ENCODE peak calls at places on chromosomes 12 and 14, in four cellular contexts. One of them, this sample, is unnamed.

GRCh38 chr12:92597997-92598396 is 104.8 kb upstream of the PLEKHG7 start:
- DNase-seq in A549: no peak
- DNase-seq in K562: no peak
- DNase-seq in GM12878: no peak
- DNase-seq in this sample: peak; percentile 91

GRCh38 chr12:120110550-120111501 is 5.7 kb downstream of the RAB35 start:
- DNase-seq in GM12878: no peak
- DNase-seq in K562: no peak
- DNase-seq in A549: no peak
- DNase-seq in this sample: no peak

GRCh38 chr14:46951103-46951502 is 299.5 kb upstream of the RPL10L start:
- DNase-seq in K562: no peak
- DNase-seq in A549: no peak
- DNase-seq in GM12878: no peak
- DNase-seq in this sample: no peak

GRCh38 chr12:40963761-40964160 is 224.4 kb upstream of the PDZRN4 start:
- DNase-seq in GM12878: no peak
- DNase-seq in K562: no peak
- DNase-seq in A549: no peak
- DNase-seq in this sample: no peak

GRCh38 chr14:103284574-103285467 is 49.2 kb upstream of the EIF5 start:
- DNase-seq in K562: no peak
- DNase-seq in A549: no peak
- DNase-seq in GM12878: no peak
- DNase-seq in this sample: peak; percentile 31

GRCh38 chr12:116818341-116818856 is 62.8 kb downstream of the HRK start:
- DNase-seq in A549: no peak
- DNase-seq in K562: no peak
- DNase-seq in GM12878: no peak
- DNase-seq in this sample: peak; percentile 23

GRCh38 chr14:35114036-35114435 is 7.8 kb downstream of the PPP2R3C start:
- DNase-seq in GM12878: no peak
- DNase-seq in A549: no peak
- DNase-seq in K562: no peak
- DNase-seq in this sample: peak; percentile 91

GRCh38 chr12:107091989-107092641 is 1.2 kb downstream of the CRY1 start:
- DNase-seq in GM12878: peak; percentile 21
- DNase-seq in K562: peak; percentile 38
- DNase-seq in A549: peak; percentile 75
- DNase-seq in this sample: peak; percentile 97

GRCh38 chr12:42221722-42222121 is 16.3 kb downstream of the YAF2 start:
- DNase-seq in K562: no peak
- DNase-seq in A549: no peak
- DNase-seq in GM12878: no peak
- DNase-seq in this sample: no peak

GRCh38 chr12:91893476-91893875 is 252.2 kb downstream of the BTG1 start:
- DNase-seq in GM12878: no peak
- DNase-seq in A549: no peak
- DNase-seq in K562: no peak
- DNase-seq in this sample: no peak

GRCh38 chr12:42076976-42077375 is 67.7 kb downstream of the GXYLT1 start:
- DNase-seq in K562: peak; percentile 10
- DNase-seq in GM12878: no peak
- DNase-seq in A549: no peak
- DNase-seq in this sample: no peak

GRCh38 chr14:78455896-78456435 is 285.8 kb downstream of the NRXN3 start:
- DNase-seq in A549: no peak
- DNase-seq in K562: no peak
- DNase-seq in GM12878: no peak
- DNase-seq in this sample: no peak

GRCh38 chr12:97609957-97610356 is 147.4 kb downstream of the RMST start:
- DNase-seq in K562: no peak
- DNase-seq in A549: no peak
- DNase-seq in GM12878: no peak
- DNase-seq in this sample: no peak

GRCh38 chr14:104223101-104223809 is 84.9 kb downstream of the KIF26A start:
- DNase-seq in A549: no peak
- DNase-seq in K562: peak; percentile 60
- DNase-seq in GM12878: no peak
- DNase-seq in this sample: no peak

GRCh38 chr12:53201170-53201541 is 5.9 kb downstream of the ITGB7 start:
- DNase-seq in GM12878: no peak
- DNase-seq in K562: no peak
- DNase-seq in A549: no peak
- DNase-seq in this sample: peak; percentile 49

GRCh38 chr14:85536835-85537195 is 6.9 kb downstream of the FLRT2 start:
- DNase-seq in A549: no peak
- DNase-seq in K562: no peak
- DNase-seq in GM12878: no peak
- DNase-seq in this sample: peak; percentile 53

GRCh38 chr14:50659327-50659974 is 8.7 kb downstream of the SAV1 start:
- DNase-seq in K562: no peak
- DNase-seq in GM12878: no peak
- DNase-seq in A549: no peak
- DNase-seq in this sample: no peak

GRCh38 chr14:71618716-71619115 is 313.5 kb upstream of the RGS6 start:
- DNase-seq in A549: no peak
- DNase-seq in GM12878: no peak
- DNase-seq in K562: no peak
- DNase-seq in this sample: no peak

GRCh38 chr12:3295648-3296408 is 195.2 kb upstream of the PRMT8 start:
- DNase-seq in A549: no peak
- DNase-seq in K562: no peak
- DNase-seq in GM12878: no peak
- DNase-seq in this sample: peak; percentile 30

GRCh38 chr12:16165506-16165905 is 112.0 kb downstream of the SLC15A5 start:
- DNase-seq in GM12878: no peak
- DNase-seq in K562: no peak
- DNase-seq in A549: peak; percentile 16
- DNase-seq in this sample: peak; percentile 47

GRCh38 chr14:69288001-69288771 is 28.2 kb downstream of the GALNT16 start:
- DNase-seq in A549: peak; percentile 46
- DNase-seq in K562: no peak
- DNase-seq in GM12878: no peak
- DNase-seq in this sample: peak; percentile 42

GRCh38 chr14:68653754-68654153 is 139.1 kb downstream of the ZFP36L1 start:
- DNase-seq in GM12878: no peak
- DNase-seq in A549: no peak
- DNase-seq in K562: no peak
- DNase-seq in this sample: no peak

GRCh38 chr12:8914716-8915526 is 612 bp downstream of the PHC1 start:
- DNase-seq in K562: peak; percentile 67
- DNase-seq in GM12878: no peak
- DNase-seq in A549: peak; percentile 70
- DNase-seq in this sample: peak; percentile 37

GRCh38 chr12:20950248-20950647 is 139.7 kb downstream of the SLCO1B3 start:
- DNase-seq in GM12878: peak; percentile 4
- DNase-seq in A549: no peak
- DNase-seq in K562: peak; percentile 6
- DNase-seq in this sample: no peak

GRCh38 chr14:90500665-90501370 is 104.0 kb downstream of the CALM1 start:
- DNase-seq in K562: peak; percentile 62
- DNase-seq in GM12878: no peak
- DNase-seq in A549: no peak
- DNase-seq in this sample: no peak

GRCh38 chr14:93953263-93953662 is 23.1 kb downstream of the ASB2 start:
- DNase-seq in A549: no peak
- DNase-seq in K562: peak; percentile 20
- DNase-seq in GM12878: no peak
- DNase-seq in this sample: no peak

GRCh38 chr14:69335421-69335820 is 62.7 kb downstream of the ERH start:
- DNase-seq in K562: no peak
- DNase-seq in GM12878: no peak
- DNase-seq in A549: no peak
- DNase-seq in this sample: peak; percentile 33

GRCh38 chr12:130689408-130690405 is 26.4 kb downstream of the RIMBP2 start:
- DNase-seq in GM12878: no peak
- DNase-seq in K562: no peak
- DNase-seq in A549: no peak
- DNase-seq in this sample: no peak

GRCh38 chr12:132218519-132218860 is 74.2 kb downstream of the NOC4L start:
- DNase-seq in K562: no peak
- DNase-seq in A549: no peak
- DNase-seq in GM12878: no peak
- DNase-seq in this sample: no peak

GRCh38 chr14:74510955-74511354 is 17.4 kb downstream of the ISCA2 start:
- DNase-seq in GM12878: no peak
- DNase-seq in K562: no peak
- DNase-seq in A549: no peak
- DNase-seq in this sample: peak; percentile 81

GRCh38 chr14:80136358-80136757 is 74.9 kb downstream of the DIO2 start:
- DNase-seq in A549: no peak
- DNase-seq in GM12878: no peak
- DNase-seq in K562: no peak
- DNase-seq in this sample: peak; percentile 15

GRCh38 chr12:20154060-20154459 is 214.3 kb upstream of the PDE3A start:
- DNase-seq in GM12878: no peak
- DNase-seq in A549: no peak
- DNase-seq in K562: no peak
- DNase-seq in this sample: peak; percentile 1

GRCh38 chr14:60343571-60344071 is 94.6 kb downstream of the PPM1A start:
- DNase-seq in GM12878: no peak
- DNase-seq in K562: no peak
- DNase-seq in A549: no peak
- DNase-seq in this sample: no peak

GRCh38 chr12:120142231-120142877 is 25.8 kb upstream of the RAB35 start:
- DNase-seq in GM12878: no peak
- DNase-seq in K562: no peak
- DNase-seq in A549: no peak
- DNase-seq in this sample: peak; percentile 46

GRCh38 chr14:85471744-85472143 is 58.2 kb upstream of the FLRT2 start:
- DNase-seq in A549: peak; percentile 66
- DNase-seq in K562: no peak
- DNase-seq in GM12878: no peak
- DNase-seq in this sample: peak; percentile 94

GRCh38 chr12:57810450-57810849 is 8.1 kb downstream of the AVIL start:
- DNase-seq in A549: no peak
- DNase-seq in GM12878: no peak
- DNase-seq in K562: peak; percentile 39
- DNase-seq in this sample: peak; percentile 73

GRCh38 chr14:51396222-51396815 is 156.3 kb downstream of the TMX1 start:
- DNase-seq in A549: peak; percentile 40
- DNase-seq in GM12878: no peak
- DNase-seq in K562: no peak
- DNase-seq in this sample: peak; percentile 98

GRCh38 chr12:128920468-128920867 is 67.2 kb downstream of the GLT1D1 start:
- DNase-seq in A549: no peak
- DNase-seq in K562: no peak
- DNase-seq in GM12878: no peak
- DNase-seq in this sample: no peak

GRCh38 chr12:54977155-54977554 is 7.4 kb downstream of the TESPA1 start:
- DNase-seq in K562: no peak
- DNase-seq in A549: no peak
- DNase-seq in GM12878: no peak
- DNase-seq in this sample: peak; percentile 56

DNA sequence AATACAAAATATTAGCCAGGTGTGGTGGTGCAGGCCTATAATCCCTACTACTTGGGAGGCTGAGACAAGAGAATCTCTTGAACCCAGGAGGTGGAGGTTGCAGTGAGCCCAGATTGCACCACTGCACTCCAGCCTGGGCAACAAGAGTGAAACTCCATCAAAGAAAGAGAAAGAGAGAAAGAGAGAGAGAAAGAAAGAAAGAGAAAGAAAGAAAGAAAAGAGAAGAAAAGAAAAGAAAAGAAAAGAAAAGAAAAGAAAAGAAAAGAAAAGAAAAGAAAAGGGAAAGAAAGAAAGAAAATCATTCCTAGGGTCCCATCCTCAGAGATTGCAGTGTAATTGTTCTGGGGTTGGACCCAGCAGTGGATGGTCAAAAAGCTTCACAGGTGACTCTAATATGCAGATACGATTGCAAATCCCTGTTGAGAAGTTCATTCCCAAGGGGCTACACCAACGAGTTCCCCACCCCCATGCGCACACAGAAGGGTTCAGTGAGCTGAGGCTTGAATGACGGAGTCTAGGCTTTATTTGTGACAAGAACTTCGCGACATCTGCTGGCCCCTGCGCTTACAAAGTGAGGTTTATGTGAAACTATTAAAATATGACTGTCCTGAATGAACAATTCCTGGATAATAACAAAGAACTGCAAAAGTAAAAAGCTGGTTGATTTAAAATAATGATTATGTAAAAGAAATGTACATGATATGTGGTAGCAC is 17.4 kb upstream of the RNASE12 start:
- DNase-seq in GM12878: no peak
- DNase-seq in K562: no peak
- DNase-seq in A549: no peak
- DNase-seq in this sample: no peak
- TF ChIP-seq SMC3 in GM12878: no peak
- TF ChIP-seq SMC3 in K562: no peak
- TF ChIP-seq SMC3 in A549: no peak
- TF ChIP-seq SMC3 in this sample: no peak

GRCh38 chr14:92122761-92123160 is 992 bp downstream of the CPSF2 start:
- DNase-seq in GM12878: no peak
- DNase-seq in A549: no peak
- DNase-seq in K562: no peak
- DNase-seq in this sample: no peak
- H3K27ac ChIP-seq in GM12878: peak overlapping the region; percentile 95
- H3K27ac ChIP-seq in A549: peak overlapping the region; percentile 98
- H3K27ac ChIP-seq in K562: peak overlapping the region; percentile 99
- H3K27ac ChIP-seq in this sample: peak overlapping the region; percentile 98

GRCh38 chr14:41362134-41362533 is 244.5 kb upstream of the LRFN5 start:
- DNase-seq in A549: no peak
- DNase-seq in GM12878: no peak
- DNase-seq in K562: no peak
- DNase-seq in this sample: no peak
- TF ChIP-seq CEBPB in A549: no peak
- TF ChIP-seq CEBPB in GM12878: no peak
- TF ChIP-seq CEBPB in K562: no peak
- TF ChIP-seq CEBPB in this sample: no peak

DNA sequence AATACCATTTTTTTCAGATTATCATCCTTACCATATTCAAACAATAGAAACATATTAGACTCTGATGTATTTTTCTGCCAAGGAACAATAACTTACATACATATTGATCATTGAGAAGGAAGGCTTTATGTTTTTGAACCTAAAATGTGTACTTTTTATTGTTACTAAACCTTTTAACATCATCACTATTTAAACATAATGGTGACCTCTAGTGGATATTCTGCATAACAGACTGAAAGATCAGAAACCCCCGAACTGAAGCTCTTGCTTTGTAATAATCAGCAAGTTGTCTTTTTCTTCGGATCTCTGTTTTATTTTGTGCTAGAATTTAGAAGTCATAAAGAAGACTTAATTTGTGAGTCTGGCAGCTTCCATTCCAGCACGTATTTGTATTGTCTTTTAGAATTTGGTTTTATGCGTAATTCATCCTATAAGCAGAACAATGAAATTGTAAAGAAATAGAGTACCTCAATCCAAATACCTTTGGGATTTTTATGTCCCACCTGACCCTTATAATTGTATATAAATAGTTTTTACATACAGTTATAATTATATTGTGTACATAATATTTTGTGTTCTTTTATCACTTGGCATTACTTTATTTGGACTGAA is 125.9 kb upstream of the ATF1 start:
- DNase-seq in A549: peak; percentile 35
- DNase-seq in K562: no peak
- DNase-seq in GM12878: no peak
- DNase-seq in this sample: peak; percentile 69
- TF ChIP-seq SMC3 in A549: peak; percentile 91
- TF ChIP-seq SMC3 in K562: peak; percentile 22
- TF ChIP-seq SMC3 in GM12878: peak; percentile 82
- TF ChIP-seq SMC3 in this sample: peak; percentile 89